ENCODE peak calls at places on chromosomes 3 and 15, in four cellular contexts. V is GM23248, F is K562, D is mammary epithelial cell. U is an unnamed sample.

GRCh38 chr3:161096771-161097367 is 8.3 kb downstream of the B3GALNT1 start:
- DNase-seq in V (no peak), F (no peak), D (peak), U (peak)

GRCh38 chr3:192929755-192930491 is 12.3 kb upstream of the MB21D2 start:
- DNase-seq in V (no peak), F (no peak), D (no peak), U (no peak)

GRCh38 chr15:63447277-63447676 is 57.1 kb upstream of the USP3 start:
- DNase-seq in V (no peak), F (no peak), D (no peak), U (no peak)

GRCh38 chr3:149610351-149611105 is 47.3 kb downstream of the WWTR1 start:
- DNase-seq in V (no peak), F (no peak), D (no peak), U (no peak)

GRCh38 chr3:181797431-181797830 is 85.7 kb downstream of the SOX2 start:
- DNase-seq in V (no peak), F (no peak), D (no peak), U (no peak)

GRCh38 chr3:196528639-196529233 is 13.6 kb upstream of the SMCO1 start:
- DNase-seq in V (peak), F (peak), D (peak), U (peak)

GRCh38 chr3:142931222-142931621 is 32.3 kb downstream of the PAQR9 start:
- DNase-seq in V (no peak), F (no peak), D (no peak), U (no peak)

GRCh38 chr15:26070095-26070532 is 207.0 kb upstream of the ATP10A start:
- DNase-seq in V (no peak), F (no peak), D (no peak), U (no peak)

GRCh38 chr3:9890249-9891071 is at the start of gene JAGN1:
- DNase-seq in V (peak), F (peak), D (peak), U (peak)

GRCh38 chr3:71425491-71426071 is 157.9 kb downstream of the FOXP1 start:
- DNase-seq in V (peak), F (no peak), D (peak), U (peak)

GRCh38 chr15:29516929-29517328 is 247.3 kb upstream of the NSMCE3 start:
- DNase-seq in V (no peak), F (no peak), D (no peak), U (no peak)

GRCh38 chr3:13020159-13020558 is 53.1 kb downstream of the IQSEC1 start:
- DNase-seq in V (no peak), F (no peak), D (no peak), U (no peak)

GRCh38 chr3:13019706-13020105 is 53.5 kb downstream of the IQSEC1 start:
- DNase-seq in V (peak), F (no peak), D (no peak), U (no peak)

GRCh38 chr3:13022348-13023250 is 50.6 kb downstream of the IQSEC1 start:
- DNase-seq in V (peak), F (peak), D (no peak), U (peak)

GRCh38 chr3:13021934-13022265 is 51.3 kb downstream of the IQSEC1 start:
- DNase-seq in V (no peak), F (no peak), D (no peak), U (no peak)

DNA sequence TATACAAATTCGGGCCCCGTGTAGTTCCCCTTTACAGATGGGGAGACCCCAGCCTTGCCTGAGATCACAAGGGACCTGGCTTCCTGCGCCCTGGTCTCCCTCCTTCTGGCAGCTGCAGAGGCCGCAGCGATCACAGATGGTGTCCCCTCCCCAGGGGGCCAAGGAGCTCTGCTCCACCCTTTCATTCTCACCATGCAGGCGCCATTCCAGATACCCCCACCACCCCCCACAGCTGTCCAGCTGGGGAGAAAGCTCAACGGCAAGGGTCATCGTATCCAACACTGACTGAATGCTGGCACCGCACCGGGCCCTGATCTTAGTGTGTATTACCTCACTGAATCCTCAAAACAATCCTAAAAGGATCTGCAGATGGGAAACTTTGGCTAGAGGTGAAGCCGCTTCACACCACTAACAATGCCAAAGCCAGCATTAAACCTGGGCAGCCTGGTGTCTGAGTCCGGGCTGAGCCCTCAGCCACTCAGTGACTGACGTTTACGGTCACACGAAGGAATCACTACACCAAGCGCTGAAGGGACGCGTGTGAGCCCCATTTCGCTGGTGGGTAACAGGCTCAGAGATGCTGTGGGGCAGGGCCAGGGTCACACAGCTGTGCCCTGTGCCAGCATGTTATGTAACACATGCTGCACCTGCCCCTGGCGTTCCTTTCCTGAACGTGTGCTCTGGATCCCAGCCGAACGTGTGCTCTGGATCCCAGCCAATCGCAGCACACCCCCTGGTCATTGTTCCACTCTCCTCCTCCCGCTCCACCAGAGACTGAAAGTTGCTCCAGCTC is 51.9 kb downstream of the IQSEC1 start:
- DNase-seq in V (peak), F (no peak), D (no peak), U (no peak)
- H3K4me3 ChIP-seq in V (no peak), F (no peak), D (no peak), U (no peak)

GRCh38 chr15:33985287-33985686 is 17.0 kb downstream of the CHRM5 start:
- DNase-seq in V (peak), F (no peak), D (peak), U (peak)
- H3K4me2 ChIP-seq in V (peak), F (no peak), D (no peak), U (no peak)

DNA sequence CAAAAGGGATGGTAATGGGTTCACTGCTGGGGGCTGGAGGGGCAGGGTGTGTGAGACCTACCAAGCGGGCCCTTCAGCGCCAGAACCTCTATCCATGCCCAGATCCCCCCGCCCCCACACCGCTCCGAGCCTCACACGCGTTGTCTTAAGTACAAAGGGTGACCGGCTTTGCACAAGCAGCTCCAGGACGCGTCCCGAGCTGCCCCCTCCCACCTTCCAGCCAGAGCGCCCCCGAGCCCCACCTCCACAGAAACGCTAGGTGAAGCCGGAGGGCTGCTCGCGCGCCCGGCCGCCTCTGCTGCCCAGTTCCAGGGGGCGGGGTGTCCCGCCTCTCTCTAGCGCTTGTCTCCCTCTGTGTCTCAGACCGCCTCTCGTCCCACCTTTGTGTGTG is 1.2 kb downstream of the WNT7A start:
- DNase-seq in V (no peak), F (no peak), D (no peak), U (no peak)
- H3K4me3 ChIP-seq in V (no peak), F (no peak), D (peak), U (no peak)

GRCh38 chr15:68582864-68583263 is 4.1 kb downstream of the CORO2B start:
- DNase-seq in V (no peak), F (no peak), D (no peak), U (no peak)
- H3K4me2 ChIP-seq in V (no peak), F (no peak), D (no peak), U (no peak)

DNA sequence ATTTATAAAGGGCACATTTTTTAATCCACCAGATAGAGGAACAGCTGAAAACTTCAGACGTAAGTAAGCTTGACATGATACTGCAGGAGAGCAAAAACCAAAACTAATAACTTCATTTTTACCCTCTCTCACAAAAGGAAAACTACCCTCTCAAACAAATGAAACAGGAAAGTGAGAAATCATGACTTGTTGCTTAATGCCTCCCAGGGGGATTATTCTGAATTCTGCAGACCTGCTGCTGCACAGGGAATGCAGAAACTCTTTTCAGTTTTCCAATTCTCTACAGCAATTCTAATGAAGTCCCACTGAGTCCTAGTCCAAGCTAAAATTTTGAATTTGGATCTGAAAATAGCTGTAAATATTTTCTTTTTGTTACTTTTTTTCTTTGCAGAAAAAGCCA is 637.1 kb upstream of the CCDC54 start:
- DNase-seq in V (peak), F (no peak), D (no peak), U (no peak)
- H3K4me3 ChIP-seq in V (no peak), F (no peak), D (no peak), U (no peak)

GRCh38 chr3:55719508-55719907 is 232.4 kb upstream of the WNT5A start:
- DNase-seq in V (peak), F (no peak), D (no peak), U (no peak)

GRCh38 chr3:55724407-55724784 is 237.3 kb upstream of the WNT5A start:
- DNase-seq in V (no peak), F (no peak), D (no peak), U (no peak)

GRCh38 chr3:55723653-55724406 is 236.7 kb upstream of the WNT5A start:
- DNase-seq in V (no peak), F (no peak), D (no peak), U (no peak)

GRCh38 chr3:55720614-55721013 is 233.5 kb upstream of the WNT5A start:
- DNase-seq in V (peak), F (no peak), D (peak), U (peak)

DNA sequence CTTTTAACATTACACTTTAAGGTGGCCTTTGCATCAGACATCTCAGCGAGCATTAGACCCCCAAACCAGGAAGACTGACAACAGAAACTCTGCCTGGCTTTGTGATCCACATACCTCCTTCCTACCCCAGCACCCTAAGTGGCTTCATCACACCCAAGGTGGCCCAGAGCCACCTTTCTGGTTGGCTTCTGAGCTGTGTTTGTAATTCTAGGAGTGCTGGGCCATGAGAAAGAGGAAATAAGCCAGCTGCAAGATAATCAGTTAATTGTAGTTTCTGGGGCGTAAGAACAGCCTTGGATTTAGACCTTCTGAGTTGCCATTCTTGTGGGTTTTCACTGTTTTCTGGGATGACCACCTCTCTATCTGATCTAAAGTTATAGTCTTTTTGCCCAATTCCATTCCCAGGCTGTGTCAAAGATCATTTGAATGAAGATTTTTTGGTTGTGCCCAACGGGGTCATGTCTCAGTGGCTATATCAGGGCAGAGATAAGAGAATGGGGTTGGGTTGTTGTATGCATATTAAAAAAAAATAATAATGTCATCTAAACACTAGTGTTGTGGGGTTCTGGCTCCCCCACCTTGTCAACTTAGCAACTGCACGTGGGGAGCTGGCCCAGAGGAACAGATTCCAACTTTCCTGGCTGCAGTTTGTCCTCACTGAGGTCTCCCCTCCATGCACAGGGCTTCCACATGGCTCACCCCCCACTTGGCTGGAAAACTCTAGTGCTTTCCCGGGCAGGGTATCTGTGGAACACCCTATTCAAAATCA is 234.8 kb upstream of the WNT5A start:
- DNase-seq in V (peak), F (peak), D (peak), U (peak)
- H3K4me2 ChIP-seq in V (no peak), F (no peak), D (no peak), U (no peak)

GRCh38 chr3:191263850-191264249 is 64.8 kb downstream of the OSTN start:
- DNase-seq in V (no peak), F (no peak), D (no peak), U (no peak)
- H3K4me3 ChIP-seq in V (no peak), F (no peak), D (no peak), U (no peak)

GRCh38 chr3:186909078-186909853 is 21.1 kb upstream of the ST6GAL1 start:
- DNase-seq in V (no peak), F (peak), D (no peak), U (no peak)
- H3K4me2 ChIP-seq in V (no peak), F (peak), D (no peak), U (no peak)

GRCh38 chr3:193997228-193998192 is 138.4 kb upstream of the HES1 start:
- DNase-seq in V (peak), F (no peak), D (no peak), U (peak)
- H3K4me3 ChIP-seq in V (no peak), F (no peak), D (no peak), U (no peak)

GRCh38 chr3:184229424-184230080 is at the start of gene VWA5B2:
- DNase-seq in V (peak), F (peak), D (peak), U (peak)

GRCh38 chr3:184230081-184230602 is 757 bp downstream of the VWA5B2 start:
- DNase-seq in V (peak), F (peak), D (no peak), U (no peak)

GRCh38 chr3:184230603-184231528 is 1.5 kb downstream of the VWA5B2 start:
- DNase-seq in V (peak), F (no peak), D (peak), U (no peak)

GRCh38 chr3:184227481-184227935 is 1.9 kb upstream of the VWA5B2 start:
- DNase-seq in V (peak), F (peak), D (no peak), U (no peak)

DNA sequence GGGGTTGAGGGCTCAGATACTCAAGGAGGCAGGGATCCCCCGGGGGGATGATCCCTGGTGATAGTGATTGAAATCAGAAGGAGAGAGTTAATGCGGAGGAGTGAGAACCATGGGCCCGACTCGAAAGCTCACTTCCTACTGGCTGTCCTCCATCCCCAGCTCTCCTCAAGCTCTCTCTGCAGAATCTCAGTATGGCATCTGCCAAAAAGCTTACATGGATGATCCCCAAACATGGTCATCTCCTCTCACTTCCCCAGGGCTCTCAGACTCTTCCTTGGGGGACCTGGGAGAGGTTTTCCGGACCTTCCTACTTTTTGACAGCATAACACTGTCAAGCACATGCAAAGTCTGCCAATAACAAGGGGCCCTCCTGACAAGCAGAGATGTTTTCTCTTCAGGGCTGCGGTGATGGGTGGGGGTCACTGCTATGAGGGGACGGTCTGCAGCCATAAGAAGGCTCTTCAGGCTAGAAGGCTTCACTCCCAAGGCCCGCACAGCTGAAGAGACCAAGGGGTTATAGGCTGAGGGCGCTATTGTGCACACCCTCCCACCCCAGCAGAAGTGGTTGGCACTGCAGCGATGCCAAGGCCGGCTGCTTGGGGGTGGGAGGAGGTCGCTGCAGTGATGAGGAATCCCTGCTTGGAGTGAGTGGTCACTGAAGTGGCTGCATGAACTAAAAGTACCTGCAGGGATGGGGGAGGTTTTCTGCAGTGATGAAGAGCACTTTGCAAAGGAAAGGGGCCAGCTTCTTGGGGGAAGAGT is 828 bp upstream of the VWA5B2 start:
- DNase-seq in V (no peak), F (no peak), D (no peak), U (no peak)
- H3K4me2 ChIP-seq in V (no peak), F (no peak), D (no peak), U (no peak)

U was measured in fibroblast of lung.